ENCODE peak calls at places on chromosomes 13 and 19, in eight cellular contexts. P is AG09309; F is CD4-positive, CD25-positive, alpha-beta regulatory T cell; H is mucosa of gallbladder; K is fibroblast of lung; B is mesenteric fat pad; E is CD8-positive, alpha-beta T cell; G is COR-L47. V is an unnamed sample.

GRCh38 chr13:36533806-36534205 is 101.5 kb downstream of the CCNA1 start:
- DNase-seq in H (no peak), B (no peak), P (no peak), E (no peak), G (no peak), F (no peak), K (no peak), V (no peak)

GRCh38 chr13:80957019-80957650 is 616.2 kb upstream of the SPRY2 start:
- DNase-seq in G (no peak), F (no peak), H (no peak), K (no peak), E (no peak), B (no peak), P (no peak), V (no peak)

GRCh38 chr13:95660981-95661581 is 15.9 kb upstream of the DNAJC3 start:
- DNase-seq in E (no peak), G (peak), H (no peak), P (no peak), B (no peak), K (peak), F (no peak), V (no peak)

GRCh38 chr19:6752257-6753177 is 13.0 kb downstream of the TRIP10 start:
- DNase-seq in K (no peak), P (no peak), G (no peak), E (no peak), B (no peak), F (no peak), H (peak), V (no peak)

GRCh38 chr13:75596657-75597182 is 39.4 kb upstream of the LMO7 start:
- DNase-seq in H (no peak), G (no peak), E (no peak), B (no peak), P (no peak), K (no peak), F (no peak), V (no peak)

GRCh38 chr19:45517641-45518468 is 10.6 kb downstream of the VASP start:
- DNase-seq in E (no peak), H (no peak), K (no peak), F (no peak), P (no peak), G (no peak), B (no peak), V (no peak)

GRCh38 chr13:77019756-77020155 is 7.2 kb downstream of the FBXL3 start:
- DNase-seq in G (no peak), E (no peak), H (no peak), P (no peak), K (no peak), F (no peak), B (no peak), V (no peak)

GRCh38 chr13:76226941-76227340 is 590.8 kb downstream of the LMO7 start:
- DNase-seq in G (no peak), P (no peak), B (no peak), K (peak), E (no peak), H (no peak), F (no peak), V (no peak)

GRCh38 chr19:33815410-33816340 is 19.0 kb downstream of the KCTD15 start:
- DNase-seq in E (no peak), K (peak), G (no peak), F (no peak), B (peak), P (no peak), H (no peak), V (no peak)

GRCh38 chr13:60397693-60398437 is 845 bp downstream of the TDRD3 start:
- DNase-seq in K (peak), G (peak), P (peak), E (peak), H (peak), B (peak), F (no peak), V (peak)

GRCh38 chr19:51441410-51442390 is 16.6 kb downstream of the SIGLEC8 start:
- DNase-seq in F (peak), G (no peak), P (no peak), H (no peak), K (no peak), B (peak), E (peak), V (peak)

GRCh38 chr19:516884-517424 is 9.7 kb downstream of the TPGS1 start:
- DNase-seq in B (no peak), K (no peak), G (no peak), E (no peak), H (no peak), P (no peak), F (no peak), V (no peak)

GRCh38 chr19:33499671-33500506 is 21.7 kb downstream of the PEPD start:
- DNase-seq in G (no peak), F (no peak), P (no peak), E (no peak), B (no peak), K (no peak), H (no peak), V (no peak)

GRCh38 chr19:29813665-29814064 is 1.9 kb downstream of the CCNE1 start:
- DNase-seq in G (no peak), F (no peak), K (no peak), B (no peak), H (no peak), E (no peak), P (no peak), V (no peak)

GRCh38 chr13:19596086-19596485 is 34.8 kb upstream of the TPTE2 start:
- DNase-seq in H (no peak), F (no peak), G (no peak), K (no peak), E (no peak), P (no peak), B (no peak), V (no peak)

GRCh38 chr13:44669534-44669933 is 93.4 kb upstream of the TSC22D1 start:
- DNase-seq in P (no peak), K (no peak), G (no peak), H (no peak), F (no peak), E (no peak), B (no peak), V (no peak)